ENCODE peak calls at places on chromosomes 16 and 17, in four cellular contexts. One of them, this sample, is unnamed.

GRCh38 chr17:63635313-63635712 is 13.1 kb downstream of the MAP3K3 start:
- DNase-seq in SK-N-SH: no peak
- DNase-seq in HepG2: no peak
- DNase-seq in GM12878: no peak
- DNase-seq in this sample: no peak

GRCh38 chr16:2664522-2665096 is 17.7 kb upstream of the KCTD5 start:
- DNase-seq in SK-N-SH: no peak
- DNase-seq in HepG2: no peak
- DNase-seq in GM12878: no peak
- DNase-seq in this sample: no peak

GRCh38 chr16:85999778-86000177 is 100.8 kb downstream of the IRF8 start:
- DNase-seq in SK-N-SH: no peak
- DNase-seq in HepG2: no peak
- DNase-seq in GM12878: no peak
- DNase-seq in this sample: no peak

GRCh38 chr17:52079496-52079895 is 79.0 kb downstream of the CA10 start:
- DNase-seq in SK-N-SH: no peak
- DNase-seq in HepG2: no peak
- DNase-seq in GM12878: no peak
- DNase-seq in this sample: no peak

GRCh38 chr16:25035494-25036405 is 20.6 kb upstream of the ARHGAP17 start:
- DNase-seq in SK-N-SH: no peak
- DNase-seq in HepG2: no peak
- DNase-seq in GM12878: no peak
- DNase-seq in this sample: no peak

GRCh38 chr16:10078541-10078949 is 103.7 kb downstream of the GRIN2A start:
- DNase-seq in SK-N-SH: peak; percentile 6
- DNase-seq in HepG2: peak; percentile 27
- DNase-seq in GM12878: no peak
- DNase-seq in this sample: no peak

GRCh38 chr17:41404024-41404651 is 6.7 kb upstream of the KRT31 start:
- DNase-seq in SK-N-SH: no peak
- DNase-seq in HepG2: peak; percentile 95
- DNase-seq in GM12878: no peak
- DNase-seq in this sample: no peak

GRCh38 chr17:59365383-59365981 is 34.0 kb downstream of the YPEL2 start:
- DNase-seq in SK-N-SH: peak; percentile 48
- DNase-seq in HepG2: peak; percentile 52
- DNase-seq in GM12878: no peak
- DNase-seq in this sample: peak; percentile 92

GRCh38 chr17:21280081-21280518 is 4.4 kb upstream of the MAP2K3 start:
- DNase-seq in SK-N-SH: peak; percentile 93
- DNase-seq in HepG2: peak; percentile 73
- DNase-seq in GM12878: peak; percentile 16
- DNase-seq in this sample: peak; percentile 68

GRCh38 chr16:48862087-48862532 is 252.1 kb upstream of the N4BP1 start:
- DNase-seq in SK-N-SH: no peak
- DNase-seq in HepG2: no peak
- DNase-seq in GM12878: no peak
- DNase-seq in this sample: no peak

GRCh38 chr16:60225541-60225940 is 1491.4 kb upstream of the GOT2 start:
- DNase-seq in SK-N-SH: no peak
- DNase-seq in HepG2: no peak
- DNase-seq in GM12878: no peak
- DNase-seq in this sample: no peak

GRCh38 chr17:74547736-74548135 is 1.8 kb upstream of the CD300C start:
- DNase-seq in SK-N-SH: no peak
- DNase-seq in HepG2: no peak
- DNase-seq in GM12878: no peak
- DNase-seq in this sample: no peak

GRCh38 chr16:89700649-89701424 is 668 bp downstream of the SPATA2L start:
- DNase-seq in SK-N-SH: peak; percentile 74
- DNase-seq in HepG2: peak; percentile 60
- DNase-seq in GM12878: no peak
- DNase-seq in this sample: peak; percentile 48

GRCh38 chr16:4803479-4804243 is 1.2 kb upstream of the ROGDI start:
- DNase-seq in SK-N-SH: no peak
- DNase-seq in HepG2: no peak
- DNase-seq in GM12878: no peak
- DNase-seq in this sample: no peak

GRCh38 chr16:21984062-21984461 is 16.9 kb downstream of the PDZD9 start:
- DNase-seq in SK-N-SH: no peak
- DNase-seq in HepG2: no peak
- DNase-seq in GM12878: no peak
- DNase-seq in this sample: no peak

GRCh38 chr17:2049333-2050245 is 5.3 kb upstream of the HIC1 start:
- DNase-seq in SK-N-SH: peak; percentile 95
- DNase-seq in HepG2: no peak
- DNase-seq in GM12878: no peak
- DNase-seq in this sample: peak; percentile 88

GRCh38 chr17:74659898-74660297 is 36.4 kb upstream of the CD300E start:
- DNase-seq in SK-N-SH: no peak
- DNase-seq in HepG2: no peak
- DNase-seq in GM12878: no peak
- DNase-seq in this sample: no peak

GRCh38 chr16:66315210-66315825 is 51.2 kb upstream of the CDH5 start:
- DNase-seq in SK-N-SH: peak; percentile 79
- DNase-seq in HepG2: peak; percentile 69
- DNase-seq in GM12878: peak; percentile 9
- DNase-seq in this sample: peak; percentile 74

GRCh38 chr16:4064950-4065352 is 51.3 kb downstream of the ADCY9 start:
- DNase-seq in SK-N-SH: no peak
- DNase-seq in HepG2: no peak
- DNase-seq in GM12878: no peak
- DNase-seq in this sample: no peak

GRCh38 chr17:5758651-5759050 is 174.3 kb upstream of the NLRP1 start:
- DNase-seq in SK-N-SH: no peak
- DNase-seq in HepG2: peak; percentile 30
- DNase-seq in GM12878: peak; percentile 12
- DNase-seq in this sample: peak; percentile 9

GRCh38 chr17:57810740-57811632 is 38.9 kb downstream of the MRPS23 start:
- DNase-seq in SK-N-SH: peak; percentile 74
- DNase-seq in HepG2: peak; percentile 25
- DNase-seq in GM12878: no peak
- DNase-seq in this sample: no peak

GRCh38 chr17:78132086-78132676 is 1.6 kb downstream of the TMC8 start:
- DNase-seq in SK-N-SH: no peak
- DNase-seq in HepG2: no peak
- DNase-seq in GM12878: no peak
- DNase-seq in this sample: peak; percentile 29

GRCh38 chr16:88735616-88736015 is 29.3 kb downstream of the CTU2 start:
- DNase-seq in SK-N-SH: no peak
- DNase-seq in HepG2: no peak
- DNase-seq in GM12878: no peak
- DNase-seq in this sample: no peak

GRCh38 chr16:27318399-27319256 is 4.9 kb downstream of the IL4R start:
- DNase-seq in SK-N-SH: no peak
- DNase-seq in HepG2: no peak
- DNase-seq in GM12878: no peak
- DNase-seq in this sample: no peak

GRCh38 chr16:88651276-88651988 is 579 bp upstream of the CYBA start:
- DNase-seq in SK-N-SH: peak; percentile 65
- DNase-seq in HepG2: peak; percentile 94
- DNase-seq in GM12878: peak; percentile 92
- DNase-seq in this sample: peak; percentile 91

GRCh38 chr17:41140360-41141132 is at the start of gene KRTAP4-6:
- DNase-seq in SK-N-SH: no peak
- DNase-seq in HepG2: peak; percentile 9
- DNase-seq in GM12878: no peak
- DNase-seq in this sample: no peak

GRCh38 chr17:63519972-63520882 is 2.9 kb upstream of the KCNH6 start:
- DNase-seq in SK-N-SH: no peak
- DNase-seq in HepG2: peak; percentile 96
- DNase-seq in GM12878: no peak
- DNase-seq in this sample: no peak

DNA sequence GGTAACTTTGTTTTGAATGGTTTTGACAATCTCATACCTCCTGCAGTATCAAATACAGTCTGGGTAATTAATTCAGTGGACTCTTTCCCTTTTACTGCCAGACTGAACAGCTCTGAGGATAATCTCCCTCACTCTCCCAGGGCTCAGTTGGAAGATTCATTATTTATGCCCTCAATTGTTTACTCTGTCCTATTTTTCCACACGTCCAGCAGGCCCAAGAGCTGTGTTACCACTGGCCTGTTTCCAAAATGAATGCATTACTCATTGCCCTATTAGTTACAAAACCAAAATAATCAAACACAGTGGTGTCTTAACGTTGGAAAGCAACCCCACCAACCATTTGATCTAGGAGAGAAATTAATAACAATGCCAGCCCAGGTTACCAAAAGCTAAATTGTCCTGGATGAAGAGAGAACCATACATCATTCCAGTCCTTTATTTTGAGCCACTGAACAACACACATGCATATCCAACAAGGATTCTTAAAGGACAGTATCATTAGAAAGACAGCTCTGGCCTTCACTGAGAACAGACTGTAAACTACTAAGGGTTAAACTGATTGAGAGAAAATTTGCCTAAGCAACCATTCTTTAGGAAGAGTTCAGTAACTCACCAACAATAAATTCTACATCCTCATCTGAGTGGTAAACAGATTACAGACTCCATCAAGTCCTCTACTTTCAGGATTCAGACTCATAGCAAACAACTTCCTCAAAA is 34.5 kb downstream of the FAM222B start:
- DNase-seq in SK-N-SH: no peak
- DNase-seq in HepG2: peak; percentile 68
- DNase-seq in GM12878: no peak
- DNase-seq in this sample: no peak
- TF ChIP-seq NFIC in SK-N-SH: peak; percentile 62
- TF ChIP-seq NFIC in HepG2: no peak
- TF ChIP-seq NFIC in GM12878: no peak
- TF ChIP-seq NFIC in this sample: peak; percentile 51

GRCh38 chr17:17811381-17812210 is 25.2 kb downstream of the SREBF1 start:
- DNase-seq in SK-N-SH: no peak
- DNase-seq in HepG2: peak; percentile 70
- DNase-seq in GM12878: no peak
- DNase-seq in this sample: no peak
- TF ChIP-seq NFIC in SK-N-SH: no peak
- TF ChIP-seq NFIC in HepG2: no peak
- TF ChIP-seq NFIC in GM12878: no peak
- TF ChIP-seq NFIC in this sample: no peak

DNA sequence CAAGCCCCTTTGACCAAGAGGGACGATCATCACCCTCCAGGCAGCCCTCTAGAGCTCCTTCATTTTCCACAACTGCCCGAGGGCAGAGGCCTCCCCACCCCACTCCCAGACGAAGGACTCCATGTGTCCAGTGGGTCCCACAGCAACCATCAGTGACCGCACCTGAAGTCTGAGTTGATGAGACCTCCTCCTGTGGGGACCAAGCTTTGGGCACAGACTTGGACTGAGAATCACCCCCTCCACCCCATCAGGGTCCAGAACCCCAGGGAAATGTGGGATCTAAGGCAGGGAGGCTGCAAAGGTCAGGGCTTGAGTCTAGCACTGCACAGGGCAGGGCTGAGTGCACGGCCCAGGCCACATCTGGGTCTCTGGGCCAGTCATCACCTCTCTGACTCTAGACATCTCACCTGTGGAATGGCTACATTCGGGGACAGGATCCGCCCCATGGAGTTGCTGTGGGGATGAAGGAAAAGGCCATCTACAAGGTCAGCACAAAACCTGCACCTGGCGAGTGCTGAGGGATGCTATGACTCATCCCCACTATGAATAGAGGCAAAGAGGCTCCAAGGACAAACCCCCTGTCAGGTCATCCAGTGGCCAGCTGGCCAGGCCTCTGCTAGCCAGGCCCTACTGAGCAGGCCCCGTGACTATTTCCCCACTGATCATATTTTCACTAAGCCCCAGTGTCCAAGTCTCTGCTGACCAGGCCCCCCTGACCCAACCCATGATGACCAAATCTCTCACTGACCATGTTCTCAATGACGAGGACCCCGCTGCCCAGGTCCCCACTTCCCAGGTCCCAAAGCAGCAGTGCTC is 38.4 kb downstream of the TNFRSF13B start:
- DNase-seq in SK-N-SH: no peak
- DNase-seq in HepG2: no peak
- DNase-seq in GM12878: no peak
- DNase-seq in this sample: no peak
- TF ChIP-seq NFIC in SK-N-SH: no peak
- TF ChIP-seq NFIC in HepG2: no peak
- TF ChIP-seq NFIC in GM12878: no peak
- TF ChIP-seq NFIC in this sample: no peak

GRCh38 chr17:50692448-50693040 is 15.2 kb downstream of the ANKRD40 start:
- DNase-seq in SK-N-SH: no peak
- DNase-seq in HepG2: no peak
- DNase-seq in GM12878: no peak
- DNase-seq in this sample: no peak
- TF ChIP-seq NFIC in SK-N-SH: no peak
- TF ChIP-seq NFIC in HepG2: no peak
- TF ChIP-seq NFIC in GM12878: no peak
- TF ChIP-seq NFIC in this sample: no peak

GRCh38 chr17:82271401-82271800 is 2.1 kb downstream of the CSNK1D start:
- DNase-seq in SK-N-SH: no peak
- DNase-seq in HepG2: no peak
- DNase-seq in GM12878: no peak
- DNase-seq in this sample: no peak

GRCh38 chr17:82274134-82275020 is 877 bp upstream of the CSNK1D start:
- DNase-seq in SK-N-SH: no peak
- DNase-seq in HepG2: no peak
- DNase-seq in GM12878: no peak
- DNase-seq in this sample: no peak

GRCh38 chr17:82270651-82271050 is 2.8 kb downstream of the CSNK1D start:
- DNase-seq in SK-N-SH: no peak
- DNase-seq in HepG2: no peak
- DNase-seq in GM12878: no peak
- DNase-seq in this sample: no peak

GRCh38 chr17:82273327-82274133 is at the start of gene CSNK1D:
- DNase-seq in SK-N-SH: peak; percentile 100
- DNase-seq in HepG2: peak; percentile 85
- DNase-seq in GM12878: peak; percentile 33
- DNase-seq in this sample: peak; percentile 95

GRCh38 chr17:82272495-82273326 is 789 bp downstream of the CSNK1D start:
- DNase-seq in SK-N-SH: peak; percentile 92
- DNase-seq in HepG2: no peak
- DNase-seq in GM12878: no peak
- DNase-seq in this sample: peak; percentile 93
- TF ChIP-seq NFIC in SK-N-SH: no peak
- TF ChIP-seq NFIC in HepG2: no peak
- TF ChIP-seq NFIC in GM12878: no peak
- TF ChIP-seq NFIC in this sample: no peak